ENCODE peak calls at places on chromosomes 6 and 20, in eight cellular contexts. I is K562, W is heart left ventricle, F is ovary, J is IMR-90, Y is SJSA1, E is PC-3, Q is GM23248. V is an unnamed sample. For H3K4me1, the result is how much of the 10 kb centered on the place peaks cover.

GRCh38 chr6:16903470-16903869 is 142.2 kb upstream of the ATXN1 start:
- DNase-seq in I (no peak), W (no peak), F (no peak), J (peak), Y (peak), E (peak), Q (peak), V (no peak)

GRCh38 chr20:45322952-45323383 is 14.9 kb upstream of the MATN4 start:
- DNase-seq in I (peak), W (peak), F (no peak), J (peak), Y (no peak), E (peak), Q (peak), V (no peak)

GRCh38 chr20:7859371-7859802 is 80.9 kb downstream of the HAO1 start:
- DNase-seq in I (peak), W (peak), F (no peak), J (peak), Y (peak), E (peak), Q (peak), V (peak)

GRCh38 chr6:153214439-153214838 is 83.4 kb upstream of the RGS17 start:
- DNase-seq in I (no peak), W (no peak), F (no peak), J (no peak), Y (no peak), E (no peak), Q (no peak), V (no peak)

GRCh38 chr20:57224641-57225138 is 41.8 kb downstream of the BMP7 start:
- DNase-seq in I (no peak), W (no peak), F (no peak), J (no peak), Y (no peak), E (no peak), Q (peak), V (peak)

GRCh38 chr20:50717974-50718761 is 13.2 kb upstream of the PARD6B start:
- DNase-seq in I (no peak), W (no peak), F (no peak), J (no peak), Y (no peak), E (no peak), Q (no peak), V (no peak)

GRCh38 chr6:45483021-45483420 is 105.3 kb upstream of the SUPT3H start:
- DNase-seq in I (no peak), W (no peak), F (no peak), J (peak), Y (peak), E (no peak), Q (peak), V (no peak)

GRCh38 chr20:58025233-58025632 is 203.2 kb downstream of the ANKRD60 start:
- DNase-seq in I (no peak), W (peak), F (no peak), J (no peak), Y (no peak), E (no peak), Q (no peak), V (no peak)

GRCh38 chr6:167448378-167448777 is 123.5 kb downstream of the TTLL2 start:
- DNase-seq in I (no peak), W (no peak), F (no peak), J (no peak), Y (no peak), E (no peak), Q (no peak), V (no peak)

GRCh38 chr20:39961667-39962066 is 727.4 kb downstream of the MAFB start:
- DNase-seq in I (no peak), W (no peak), F (no peak), J (no peak), Y (no peak), E (no peak), Q (no peak), V (no peak)

GRCh38 chr6:144219056-144219685 is 66.0 kb upstream of the UTRN start:
- DNase-seq in I (peak), W (no peak), F (no peak), J (peak), Y (no peak), E (peak), Q (peak), V (no peak)

GRCh38 chr6:158996863-158997262 is 3.1 kb downstream of the RSPH3 start:
- DNase-seq in I (no peak), W (no peak), F (no peak), J (no peak), Y (no peak), E (no peak), Q (no peak), V (no peak)

GRCh38 chr6:128438311-128438916 is 82.0 kb downstream of the PTPRK start:
- DNase-seq in I (no peak), W (no peak), F (no peak), J (no peak), Y (no peak), E (no peak), Q (no peak), V (no peak)

GRCh38 chr6:85078071-85078470 is 313.7 kb upstream of the TBX18 start:
- DNase-seq in I (no peak), W (no peak), F (no peak), J (peak), Y (peak), E (peak), Q (peak), V (no peak)

GRCh38 chr6:5173862-5174643 is 86.7 kb downstream of the LYRM4 start:
- DNase-seq in I (no peak), W (no peak), F (no peak), J (peak), Y (no peak), E (no peak), Q (no peak), V (peak)

GRCh38 chr20:1287306-1287705 is 21.2 kb downstream of the SNPH start:
- DNase-seq in I (no peak), W (no peak), F (no peak), J (no peak), Y (no peak), E (no peak), Q (no peak), V (no peak)

GRCh38 chr6:106223300-106223930 is 102.1 kb downstream of the ATG5 start:
- DNase-seq in I (peak), W (peak), F (no peak), J (peak), Y (peak), E (peak), Q (peak), V (peak)

GRCh38 chr6:162856885-162857284 is 129.1 kb downstream of the PACRG start:
- DNase-seq in I (no peak), W (peak), F (no peak), J (peak), Y (peak), E (peak), Q (peak), V (peak)

GRCh38 chr20:56628873-56629463 is at the start of gene TFAP2C:
- DNase-seq in I (peak), W (peak), F (peak), J (no peak), Y (peak), E (peak), Q (peak), V (peak)

GRCh38 chr20:54172532-54172855 is 1.3 kb downstream of the CYP24A1 start:
- DNase-seq in I (no peak), W (no peak), F (no peak), J (no peak), Y (no peak), E (peak), Q (no peak), V (no peak)

GRCh38 chr6:15430181-15430580 is 184.3 kb downstream of the JARID2 start:
- DNase-seq in I (no peak), W (no peak), F (no peak), J (peak), Y (no peak), E (no peak), Q (peak), V (no peak)

GRCh38 chr6:35497571-35498406 is 910 bp upstream of the TEAD3 start:
- DNase-seq in I (peak), W (peak), F (peak), J (peak), Y (peak), E (no peak), Q (peak), V (no peak)

GRCh38 chr6:33679761-33680160 is 31.7 kb downstream of the UQCC2 start:
- DNase-seq in I (no peak), W (no peak), F (no peak), J (no peak), Y (no peak), E (no peak), Q (no peak), V (no peak)
- H3K4me1 ChIP-seq in I (under half), W (under half), F (under half), J (under half), Y (under half), E (under half), Q (under half), V (under half)

DNA sequence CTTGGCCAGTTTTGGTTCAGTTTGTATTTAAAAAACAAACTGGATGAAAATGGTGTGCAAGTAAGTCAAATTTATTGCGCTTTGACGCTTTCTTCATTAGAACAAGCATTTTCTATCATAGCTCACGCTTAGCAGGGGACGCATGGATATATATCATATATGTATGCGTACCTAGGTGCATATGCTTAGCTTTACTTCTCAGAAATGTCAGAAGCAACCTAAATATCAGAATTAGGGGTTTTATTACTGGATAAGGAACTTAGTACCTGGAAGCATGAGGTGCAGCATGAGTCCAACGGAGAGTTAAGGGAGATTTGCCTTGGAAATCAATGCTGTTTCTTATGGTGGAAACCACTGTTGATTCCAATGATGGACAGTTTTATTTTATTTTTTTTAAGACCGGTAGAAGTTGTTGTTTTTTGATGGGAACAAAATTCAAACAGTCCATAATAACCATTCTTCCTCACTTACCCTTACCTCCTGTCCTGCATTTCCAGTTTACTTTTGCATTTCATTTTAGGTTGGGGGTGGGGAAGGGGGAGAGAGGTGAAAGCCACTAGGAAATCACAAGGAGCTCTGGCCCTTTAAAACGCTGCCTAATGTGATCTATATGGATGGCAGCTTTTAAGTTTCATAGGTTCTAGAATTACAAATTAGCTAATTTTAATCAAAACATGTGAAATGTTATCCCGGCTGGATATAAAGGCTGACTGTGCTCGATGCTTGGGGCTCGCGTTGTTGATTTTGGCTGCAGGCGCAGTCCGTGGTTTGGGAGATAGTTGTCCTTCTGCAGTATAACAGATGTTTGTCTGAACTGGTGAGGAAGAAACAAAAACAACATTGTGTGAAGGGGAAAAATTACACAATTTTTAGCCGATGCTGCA is 2.1 kb downstream of the SOBP start:
- DNase-seq in I (no peak), W (peak), F (peak), J (peak), Y (no peak), E (no peak), Q (peak), V (no peak)
- H3K4me3 ChIP-seq in I (no peak), W (peak), F (peak), J (no peak), Y (no peak), E (no peak), Q (peak), V (peak)

GRCh38 chr20:62475819-62476073 is at the start of gene GATA5:
- DNase-seq in I (no peak), W (no peak), F (no peak), J (no peak), Y (no peak), E (no peak), Q (no peak), V (no peak)
- H3K4me1 ChIP-seq in I (under half), W (under half), F (under half), J (under half), Y (under half), E (under half), Q (under half), V (under half)

GRCh38 chr20:60212695-60213094 is 254.5 kb downstream of the CDH26 start:
- DNase-seq in I (no peak), W (no peak), F (no peak), J (no peak), Y (no peak), E (no peak), Q (no peak), V (no peak)

GRCh38 chr20:60215786-60216730 is 257.8 kb downstream of the CDH26 start:
- DNase-seq in I (no peak), W (no peak), F (no peak), J (no peak), Y (no peak), E (no peak), Q (no peak), V (no peak)

GRCh38 chr20:60213126-60213893 is 255.1 kb downstream of the CDH26 start:
- DNase-seq in I (no peak), W (no peak), F (no peak), J (no peak), Y (no peak), E (no peak), Q (no peak), V (no peak)

GRCh38 chr20:60211618-60212463 is 253.6 kb downstream of the CDH26 start:
- DNase-seq in I (no peak), W (no peak), F (no peak), J (no peak), Y (no peak), E (no peak), Q (no peak), V (no peak)

GRCh38 chr20:60214901-60215522 is 256.8 kb downstream of the CDH26 start:
- DNase-seq in I (no peak), W (no peak), F (no peak), J (no peak), Y (no peak), E (no peak), Q (no peak), V (no peak)
- H3K4me3 ChIP-seq in I (no peak), W (no peak), F (no peak), J (no peak), Y (no peak), E (no peak), Q (no peak), V (no peak)

GRCh38 chr6:41547799-41548097 is 1.6 kb downstream of the FOXP4 start:
- DNase-seq in I (no peak), W (no peak), F (no peak), J (no peak), Y (no peak), E (peak), Q (no peak), V (no peak)

GRCh38 chr6:41548841-41549642 is 2.9 kb downstream of the FOXP4 start:
- DNase-seq in I (no peak), W (no peak), F (no peak), J (no peak), Y (no peak), E (no peak), Q (no peak), V (no peak)

GRCh38 chr6:41548098-41548840 is 2.1 kb downstream of the FOXP4 start:
- DNase-seq in I (no peak), W (no peak), F (no peak), J (no peak), Y (no peak), E (no peak), Q (no peak), V (no peak)

GRCh38 chr6:41551086-41551702 is 5.0 kb downstream of the FOXP4 start:
- DNase-seq in I (no peak), W (no peak), F (no peak), J (no peak), Y (no peak), E (no peak), Q (no peak), V (no peak)

DNA sequence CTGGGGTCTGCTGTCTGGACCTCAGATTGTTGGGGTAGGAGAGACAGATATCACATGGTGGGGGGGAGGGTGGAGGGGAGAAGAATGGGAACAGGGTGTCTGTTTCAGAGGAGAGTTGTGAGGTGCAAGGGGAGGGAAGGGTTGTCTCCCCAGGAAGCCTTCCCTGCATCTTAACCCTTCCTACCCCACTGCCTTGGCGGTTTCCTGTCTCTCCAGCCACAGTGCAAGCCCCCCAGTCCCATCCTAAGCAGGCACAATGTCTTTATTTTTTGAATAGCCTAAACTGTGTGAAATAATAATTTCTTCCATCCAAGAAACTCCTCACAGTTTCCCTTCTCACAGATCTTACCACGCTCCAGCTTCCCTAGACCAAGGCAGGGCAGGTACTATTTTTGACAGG is 3.5 kb downstream of the FOXP4 start:
- DNase-seq in I (no peak), W (no peak), F (no peak), J (no peak), Y (no peak), E (no peak), Q (no peak), V (no peak)
- H3K4me1 ChIP-seq in I (under half), W (half or more), F (under half), J (under half), Y (under half), E (under half), Q (under half), V (under half)

GRCh38 chr6:28811873-28812272 is 111.9 kb downstream of the TRIM27 start:
- DNase-seq in I (peak), W (no peak), F (no peak), J (peak), Y (peak), E (peak), Q (no peak), V (peak)

GRCh38 chr6:28810655-28811053 is 113.1 kb downstream of the TRIM27 start:
- DNase-seq in I (no peak), W (no peak), F (no peak), J (no peak), Y (no peak), E (no peak), Q (no peak), V (peak)

GRCh38 chr6:28807682-28808280 is 116.0 kb downstream of the TRIM27 start:
- DNase-seq in I (peak), W (no peak), F (no peak), J (peak), Y (peak), E (peak), Q (peak), V (peak)

GRCh38 chr6:28808383-28808782 is 115.4 kb downstream of the TRIM27 start:
- DNase-seq in I (no peak), W (no peak), F (no peak), J (no peak), Y (no peak), E (no peak), Q (no peak), V (peak)

DNA sequence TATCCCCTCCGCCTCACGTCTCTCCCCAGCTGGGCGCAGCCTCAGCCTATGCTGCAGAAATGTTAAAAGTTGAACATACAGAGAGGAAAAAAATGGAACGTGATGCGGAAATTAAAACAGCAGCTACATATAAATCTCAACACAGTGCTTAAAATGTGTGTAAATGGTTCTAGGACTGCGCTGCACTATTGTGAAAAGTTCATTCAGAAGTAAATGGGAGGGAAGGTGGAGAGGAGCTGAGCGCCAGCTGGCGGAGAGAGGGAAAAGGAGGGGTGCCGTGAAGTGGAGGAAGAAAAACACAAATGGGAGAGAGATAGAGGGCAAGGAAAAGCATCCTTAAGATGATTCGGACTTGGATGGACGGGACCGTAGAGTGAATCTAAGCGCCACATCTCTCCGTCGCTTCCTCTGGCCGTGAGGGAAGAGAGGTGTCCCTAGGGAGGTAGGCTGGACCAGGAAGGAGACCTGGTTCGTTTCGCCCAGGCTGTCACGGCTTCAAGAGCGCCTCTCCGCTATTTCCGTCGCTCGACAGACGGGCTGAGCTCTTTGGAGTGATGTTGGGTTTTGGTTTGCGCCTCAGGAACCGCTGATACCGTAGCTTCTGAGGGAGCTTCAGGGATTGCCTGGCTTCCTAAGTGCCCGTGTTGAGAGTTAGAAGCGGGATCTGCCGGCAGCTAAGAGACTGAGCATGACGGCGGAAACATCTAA is 113.7 kb downstream of the TRIM27 start:
- DNase-seq in I (peak), W (no peak), F (no peak), J (no peak), Y (no peak), E (no peak), Q (peak), V (peak)
- H3K4me3 ChIP-seq in I (peak), W (no peak), F (no peak), J (peak), Y (no peak), E (no peak), Q (peak), V (peak)

GRCh38 chr20:38104283-38104682 is 60.8 kb downstream of the TGM2 start:
- DNase-seq in I (no peak), W (no peak), F (no peak), J (no peak), Y (no peak), E (no peak), Q (no peak), V (peak)

GRCh38 chr20:38093641-38094077 is 60.1 kb downstream of the RPRD1B start:
- DNase-seq in I (no peak), W (no peak), F (no peak), J (no peak), Y (no peak), E (no peak), Q (no peak), V (no peak)

GRCh38 chr20:38094968-38095689 is 61.6 kb downstream of the RPRD1B start:
- DNase-seq in I (no peak), W (no peak), F (no peak), J (no peak), Y (no peak), E (no peak), Q (peak), V (no peak)

GRCh38 chr20:38094373-38094775 is 60.8 kb downstream of the RPRD1B start:
- DNase-seq in I (no peak), W (peak), F (no peak), J (peak), Y (no peak), E (peak), Q (peak), V (no peak)

DNA sequence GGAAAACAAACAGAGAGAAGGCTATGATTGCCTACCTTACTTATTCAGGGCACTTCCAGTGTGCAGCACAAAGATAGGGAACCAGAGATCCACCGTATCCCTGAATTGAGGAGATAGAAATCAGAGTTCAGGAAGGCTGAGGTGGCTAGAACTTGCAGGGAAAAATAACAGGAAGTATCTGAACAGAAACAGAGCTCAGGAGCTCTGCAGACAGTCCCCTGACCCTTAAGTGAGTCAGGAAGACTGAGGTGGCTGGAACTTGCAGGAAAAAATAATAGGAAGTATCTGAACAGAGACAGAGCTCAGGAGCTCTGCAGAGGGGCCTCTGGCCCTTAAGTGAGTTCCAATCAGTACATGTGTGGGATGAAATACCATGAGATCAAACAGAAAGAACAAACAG is 65.4 kb downstream of the RPRD1B start:
- DNase-seq in I (no peak), W (no peak), F (no peak), J (no peak), Y (no peak), E (no peak), Q (no peak), V (no peak)
- H3K4me1 ChIP-seq in I (under half), W (under half), F (under half), J (under half), Y (under half), E (under half), Q (under half), V (under half)

V was measured in HAP-1.